ENCODE peak calls at places on chromosomes 13 and 19, in four cellular contexts. Y is heart left ventricle, W is progenitor cell of endocrine pancreas, C is PC-3. G is an unnamed sample.

GRCh38 chr13:111548805-111549204 is 228.4 kb downstream of the TEX29 start:
- DNase-seq in Y (no peak), W (no peak), C (no peak), G (no peak)

GRCh38 chr19:51916167-51916566 is 11.1 kb upstream of the ZNF613 start:
- DNase-seq in Y (no peak), W (no peak), C (no peak), G (no peak)

GRCh38 chr13:32624441-32624840 is 38.2 kb downstream of the PDS5B start:
- DNase-seq in Y (no peak), W (no peak), C (no peak), G (no peak)

GRCh38 chr19:17078920-17079709 is 3.5 kb downstream of the MYO9B start:
- DNase-seq in Y (no peak), W (no peak), C (no peak), G (no peak)

GRCh38 chr13:59641261-59641660 is 522.5 kb downstream of the DIAPH3 start:
- DNase-seq in Y (no peak), W (no peak), C (peak; percentile 5), G (no peak)

GRCh38 chr13:34588362-34588761 is 353.7 kb upstream of the NBEA start:
- DNase-seq in Y (no peak), W (no peak), C (no peak), G (no peak)

GRCh38 chr13:107367258-107367657 is 799.3 kb upstream of the ARGLU1 start:
- DNase-seq in Y (no peak), W (no peak), C (peak; percentile 19), G (no peak)

GRCh38 chr19:51873097-51873496 is 14.7 kb downstream of the ZNF577 start:
- DNase-seq in Y (no peak), W (no peak), C (no peak), G (no peak)

GRCh38 chr13:51942189-51942588 is 69.1 kb downstream of the ATP7B start:
- DNase-seq in Y (no peak), W (no peak), C (peak; percentile 54), G (peak; percentile 47)

GRCh38 chr13:114034481-114034891 is 60.6 kb upstream of the C13orf46 start:
- DNase-seq in Y (no peak), W (no peak), C (no peak), G (no peak)

GRCh38 chr19:14385492-14385891 is 4.2 kb downstream of the ADGRE5 start:
- DNase-seq in Y (no peak), W (no peak), C (no peak), G (no peak)

GRCh38 chr19:51887522-51888498 is at the start of gene ZNF577:
- DNase-seq in Y (peak; percentile 95), W (peak; percentile 77), C (no peak), G (no peak)

GRCh38 chr19:6271721-6272410 is 7.9 kb downstream of the MLLT1 start:
- DNase-seq in Y (peak; percentile 95), W (no peak), C (peak; percentile 30), G (no peak)

GRCh38 chr13:104522235-104523072 is 1456.2 kb upstream of the SLC10A2 start:
- DNase-seq in Y (peak; percentile 34), W (no peak), C (no peak), G (no peak)

GRCh38 chr13:33678084-33678483 is 139.9 kb upstream of the RFC3 start:
- DNase-seq in Y (no peak), W (no peak), C (no peak), G (no peak)

GRCh38 chr13:50131998-50132936 is 117.0 kb downstream of the KCNRG start:
- DNase-seq in Y (no peak), W (no peak), C (no peak), G (no peak)

GRCh38 chr13:30934381-30934780 is 1.9 kb downstream of the TEX26 start:
- DNase-seq in Y (no peak), W (no peak), C (no peak), G (no peak)
- TF ChIP-seq CTCF in Y (no peak), W (peak; percentile 55), C (peak; percentile 28), G (no peak)

DNA sequence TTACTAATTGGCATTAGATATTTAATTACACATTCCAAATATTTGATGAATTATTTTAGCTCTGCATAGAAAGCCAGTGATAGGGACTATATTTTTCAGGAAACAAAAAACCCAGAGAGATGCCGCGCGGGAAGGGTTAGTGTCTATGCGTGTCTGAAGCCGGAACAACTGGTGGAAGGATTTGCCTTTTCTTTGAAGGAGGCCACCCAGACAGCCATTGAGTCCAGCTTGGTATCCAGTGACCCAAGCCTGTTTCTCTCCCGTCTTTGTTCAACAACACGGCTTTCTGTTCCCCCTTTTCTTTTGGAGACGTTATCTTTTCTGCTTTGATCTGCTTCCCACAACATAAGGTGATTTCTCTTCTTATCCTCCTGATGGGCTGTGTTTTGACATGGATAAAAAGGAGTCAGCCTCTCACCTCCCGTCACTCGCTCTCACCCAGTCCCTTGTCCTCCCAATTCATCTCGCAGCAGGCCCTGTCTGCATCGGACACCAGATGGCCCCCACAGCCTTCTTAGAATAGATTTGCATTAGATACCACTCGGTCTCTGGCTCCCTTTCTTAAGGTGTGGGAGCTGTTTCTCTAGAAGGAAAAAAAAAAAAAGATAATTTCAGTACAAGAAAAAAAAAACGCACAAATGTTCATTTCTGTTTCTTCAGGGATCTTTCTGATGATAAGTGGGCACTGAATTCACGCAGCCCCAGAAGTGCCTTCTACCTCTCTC is 361.8 kb downstream of the ZNF536 start:
- DNase-seq in Y (no peak), W (no peak), C (no peak), G (no peak)
- TF ChIP-seq CTCF in Y (peak; percentile 34), W (no peak), C (no peak), G (no peak)

GRCh38 chr13:44243198-44243852 is 130.3 kb upstream of the SERP2 start:
- DNase-seq in Y (peak; percentile 46), W (no peak), C (peak; percentile 59), G (peak; percentile 97)
- TF ChIP-seq CTCF in Y (peak; percentile 62), W (peak; percentile 38), C (peak; percentile 64), G (peak; percentile 71)

GRCh38 chr19:4913996-4914735 is 4.9 kb downstream of the UHRF1 start:
- DNase-seq in Y (no peak), W (no peak), C (peak; percentile 19), G (peak; percentile 44)
- TF ChIP-seq CTCF in Y (no peak), W (no peak), C (no peak), G (no peak)

GRCh38 chr19:47362321-47362720 is 13.2 kb downstream of the DHX34 start:
- DNase-seq in Y (no peak), W (no peak), C (no peak), G (no peak)

GRCh38 chr19:47353307-47353712 is 4.2 kb downstream of the DHX34 start:
- DNase-seq in Y (peak; percentile 54), W (no peak), C (no peak), G (no peak)

GRCh38 chr19:47356900-47357299 is 7.8 kb downstream of the DHX34 start:
- DNase-seq in Y (no peak), W (no peak), C (peak; percentile 26), G (peak; percentile 61)

GRCh38 chr19:47363758-47364529 is 14.8 kb downstream of the DHX34 start:
- DNase-seq in Y (no peak), W (no peak), C (no peak), G (peak; percentile 81)

DNA sequence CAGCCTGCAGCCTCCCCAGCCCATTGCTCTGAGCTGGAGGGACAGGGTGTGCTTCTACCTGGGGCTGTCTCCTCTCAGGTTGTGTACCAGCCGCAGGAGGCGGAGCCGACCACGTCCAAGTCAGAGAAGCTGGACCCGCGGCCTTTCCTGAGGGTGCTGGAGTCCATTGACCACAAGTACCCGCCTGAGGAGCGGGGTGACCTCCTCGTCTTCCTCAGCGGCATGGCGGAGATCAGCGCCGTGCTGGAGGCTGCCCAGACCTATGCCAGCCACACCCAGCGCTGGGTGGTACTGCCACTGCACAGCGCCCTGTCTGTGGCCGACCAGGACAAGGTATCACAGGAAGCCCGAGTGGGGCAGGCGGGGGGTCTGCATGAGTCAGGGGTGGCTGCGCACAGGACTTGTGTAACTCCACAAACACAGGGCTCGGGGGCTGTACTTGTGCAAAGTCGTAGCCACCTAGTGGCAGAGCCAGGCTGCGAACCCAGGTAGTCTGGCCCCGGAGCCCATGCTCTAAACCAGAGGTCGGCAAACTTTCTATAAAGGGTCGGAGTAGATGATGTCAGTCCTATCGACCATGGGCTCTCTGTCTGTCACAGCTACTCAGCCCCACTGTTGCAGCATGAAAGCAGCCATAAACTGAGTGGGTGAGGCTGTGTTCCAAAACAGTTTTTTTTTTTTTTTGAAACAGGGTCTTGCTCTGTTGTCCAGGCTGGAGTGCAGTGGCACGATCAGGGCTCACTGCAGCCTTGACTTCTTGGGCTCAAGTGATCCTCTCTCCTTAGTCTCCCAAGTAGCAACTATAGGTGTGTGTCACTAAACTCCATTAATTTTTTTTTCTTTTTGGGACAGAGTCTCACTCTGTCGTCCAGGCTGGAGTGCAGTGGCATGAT is 8.9 kb downstream of the DHX34 start:
- DNase-seq in Y (no peak), W (no peak), C (no peak), G (no peak)
- TF ChIP-seq CTCF in Y (no peak), W (peak; percentile 36), C (peak; percentile 52), G (no peak)

DNA sequence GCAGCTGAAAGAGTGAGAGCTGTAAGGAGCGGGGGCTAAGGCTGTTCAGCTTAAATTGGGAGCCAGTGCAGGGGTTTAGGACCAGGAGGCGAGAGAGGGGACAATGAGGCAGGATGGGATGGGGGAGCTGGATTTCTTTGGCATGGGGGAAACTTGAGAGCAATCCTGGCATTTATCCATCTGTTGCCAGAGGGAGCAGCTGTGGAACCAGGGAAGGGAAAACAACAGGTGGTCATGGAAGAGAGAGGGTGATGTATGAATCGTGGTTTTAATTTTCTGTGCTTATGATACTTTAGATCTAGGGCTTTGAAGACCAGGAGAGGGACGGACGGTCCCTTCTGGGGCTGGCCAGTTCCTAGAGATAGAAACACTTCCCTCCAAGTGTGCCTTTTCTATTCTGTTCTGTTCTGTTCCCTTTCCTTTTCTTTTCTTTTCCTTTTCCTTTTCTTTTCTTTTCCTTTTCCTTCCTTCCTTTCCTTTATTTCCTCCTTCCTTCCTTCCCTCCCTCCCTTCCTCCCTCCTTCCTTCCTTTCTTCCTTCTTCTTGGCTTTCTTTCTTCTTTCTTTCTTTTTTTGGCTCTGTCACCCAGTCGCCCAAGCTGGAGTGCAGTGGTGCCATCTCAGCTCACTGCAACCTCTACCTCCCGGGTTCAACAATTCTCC is 16.0 kb upstream of the CCL25 start:
- DNase-seq in Y (no peak), W (no peak), C (no peak), G (no peak)
- TF ChIP-seq CTCF in Y (no peak), W (no peak), C (no peak), G (no peak)

G was measured in MCF 10A.